ENCODE peak calls at places on chromosomes 5 and 9, in five cellular contexts. H, U, O, I and F are unnamed samples.

GRCh38 chr9:99054581-99054980 is 50.3 kb upstream of the TGFBR1 start:
- DNase-seq in H (no peak), U (no peak), O (no peak), I (no peak), F (no peak)

GRCh38 chr5:4873656-4874055 is 266.5 kb upstream of the ADAMTS16 start:
- DNase-seq in H (no peak), U (no peak), O (no peak), I (no peak), F (no peak)

GRCh38 chr9:89786650-89787049 is 181.8 kb downstream of the GADD45G start:
- DNase-seq in H (no peak), U (no peak), O (no peak), I (no peak), F (no peak)

GRCh38 chr5:177496111-177497010 is 1.0 kb downstream of the PDLIM7 start:
- DNase-seq in H (no peak), U (no peak), O (peak), I (no peak), F (no peak)

GRCh38 chr9:93952119-93952783 is 2.9 kb downstream of the BARX1 start:
- DNase-seq in H (no peak), U (no peak), O (no peak), I (no peak), F (no peak)

GRCh38 chr9:137742698-137743097 is 123.9 kb downstream of the EHMT1 start:
- DNase-seq in H (no peak), U (no peak), O (no peak), I (no peak), F (no peak)

GRCh38 chr9:80839821-80840670 is 849.3 kb downstream of the TLE1 start:
- DNase-seq in H (no peak), U (no peak), O (no peak), I (no peak), F (no peak)

GRCh38 chr5:83628360-83628759 is 92.3 kb downstream of the HAPLN1 start:
- DNase-seq in H (no peak), U (no peak), O (no peak), I (no peak), F (no peak)

GRCh38 chr5:157571357-157571827 is 4.2 kb downstream of the ADAM19 start:
- DNase-seq in H (peak), U (no peak), O (no peak), I (peak), F (peak)

GRCh38 chr9:79015951-79016350 is 555.8 kb upstream of the TLE4 start:
- DNase-seq in H (no peak), U (no peak), O (no peak), I (no peak), F (no peak)

GRCh38 chr5:124655943-124656459 is 90.4 kb downstream of the ZNF608 start:
- DNase-seq in H (peak), U (no peak), O (no peak), I (no peak), F (no peak)

GRCh38 chr9:101586651-101587050 is 8.1 kb downstream of the PPP3R2 start:
- DNase-seq in H (no peak), U (no peak), O (no peak), I (no peak), F (no peak)

GRCh38 chr5:171495122-171495700 is 75.8 kb downstream of the FGF18 start:
- DNase-seq in H (no peak), U (no peak), O (no peak), I (no peak), F (no peak)

GRCh38 chr9:1962036-1962535 is 53.1 kb upstream of the SMARCA2 start:
- DNase-seq in H (no peak), U (no peak), O (no peak), I (no peak), F (no peak)

GRCh38 chr5:112996830-112997374 is 20.3 kb downstream of the DCP2 start:
- DNase-seq in H (no peak), U (no peak), O (no peak), I (no peak), F (no peak)

GRCh38 chr5:72378636-72379289 is 58.6 kb downstream of the PTCD2 start:
- DNase-seq in H (no peak), U (no peak), O (peak), I (no peak), F (no peak)

GRCh38 chr9:34646211-34647083 is at the start of gene GALT:
- DNase-seq in H (peak), U (peak), O (peak), I (peak), F (peak)

GRCh38 chr5:137641148-137641547 is 94.7 kb downstream of the KLHL3 start:
- DNase-seq in H (no peak), U (no peak), O (no peak), I (no peak), F (no peak)

GRCh38 chr5:77449277-77449676 is 42.8 kb downstream of the WDR41 start:
- DNase-seq in H (no peak), U (no peak), O (no peak), I (no peak), F (no peak)

GRCh38 chr9:123251741-123252140 is 16.6 kb downstream of the STRBP start:
- DNase-seq in H (no peak), U (no peak), O (no peak), I (no peak), F (no peak)

GRCh38 chr9:114065304-114065703 is 12.8 kb downstream of the AMBP start:
- DNase-seq in H (no peak), U (no peak), O (no peak), I (no peak), F (no peak)

GRCh38 chr9:114071197-114071795 is 6.8 kb downstream of the AMBP start:
- DNase-seq in H (no peak), U (no peak), O (no peak), I (no peak), F (no peak)

GRCh38 chr9:114072181-114073140 is 5.6 kb downstream of the AMBP start:
- DNase-seq in H (no peak), U (no peak), O (peak), I (no peak), F (no peak)

GRCh38 chr9:114069476-114070187 is 8.5 kb downstream of the AMBP start:
- DNase-seq in H (no peak), U (no peak), O (no peak), I (no peak), F (no peak)

GRCh38 chr9:114070188-114071103 is 7.7 kb downstream of the AMBP start:
- DNase-seq in H (no peak), U (no peak), O (no peak), I (no peak), F (no peak)
- H3K27ac ChIP-seq in H (no peak), U (no peak), O (no peak), I (no peak), F (no peak)

GRCh38 chr5:115379622-115380344 is 83.3 kb upstream of the CCDC112 start:
- DNase-seq in H (no peak), U (no peak), O (no peak), I (peak), F (no peak)

GRCh38 chr5:115378754-115379153 is 82.3 kb upstream of the CCDC112 start:
- DNase-seq in H (no peak), U (no peak), O (no peak), I (peak), F (no peak)

GRCh38 chr5:115374057-115374775 is 77.8 kb upstream of the CCDC112 start:
- DNase-seq in H (no peak), U (no peak), O (no peak), I (no peak), F (no peak)

GRCh38 chr5:115375922-115376321 is 79.5 kb upstream of the CCDC112 start:
- DNase-seq in H (no peak), U (peak), O (no peak), I (peak), F (no peak)

GRCh38 chr5:115377468-115378217 is 81.2 kb upstream of the CCDC112 start:
- DNase-seq in H (no peak), U (no peak), O (no peak), I (peak), F (no peak)
- TF ChIP-seq CTCF in H (peak), U (peak), O (no peak), I (peak), F (no peak)

DNA sequence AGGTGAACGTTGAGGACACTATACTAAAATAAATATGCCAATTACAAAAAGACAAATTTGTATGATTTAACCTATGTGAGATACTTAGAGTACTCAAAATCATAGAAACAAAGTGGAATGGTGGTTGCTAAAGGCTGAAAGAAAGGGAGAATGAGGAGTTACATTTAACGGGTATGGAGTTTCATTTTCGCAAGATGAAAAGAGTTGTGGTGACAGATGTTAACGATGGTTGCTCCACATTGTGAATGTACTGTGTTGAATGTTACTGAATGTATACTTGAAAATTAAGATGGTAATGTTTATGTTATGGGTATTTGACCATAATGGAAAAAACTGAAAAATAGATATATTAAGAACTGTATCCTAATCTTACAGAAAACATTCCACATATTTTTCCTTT is 51.3 kb upstream of the MOCS2 start:
- DNase-seq in H (no peak), U (no peak), O (no peak), I (no peak), F (no peak)
- H3K27ac ChIP-seq in H (no peak), U (no peak), O (no peak), I (no peak), F (no peak)

DNA sequence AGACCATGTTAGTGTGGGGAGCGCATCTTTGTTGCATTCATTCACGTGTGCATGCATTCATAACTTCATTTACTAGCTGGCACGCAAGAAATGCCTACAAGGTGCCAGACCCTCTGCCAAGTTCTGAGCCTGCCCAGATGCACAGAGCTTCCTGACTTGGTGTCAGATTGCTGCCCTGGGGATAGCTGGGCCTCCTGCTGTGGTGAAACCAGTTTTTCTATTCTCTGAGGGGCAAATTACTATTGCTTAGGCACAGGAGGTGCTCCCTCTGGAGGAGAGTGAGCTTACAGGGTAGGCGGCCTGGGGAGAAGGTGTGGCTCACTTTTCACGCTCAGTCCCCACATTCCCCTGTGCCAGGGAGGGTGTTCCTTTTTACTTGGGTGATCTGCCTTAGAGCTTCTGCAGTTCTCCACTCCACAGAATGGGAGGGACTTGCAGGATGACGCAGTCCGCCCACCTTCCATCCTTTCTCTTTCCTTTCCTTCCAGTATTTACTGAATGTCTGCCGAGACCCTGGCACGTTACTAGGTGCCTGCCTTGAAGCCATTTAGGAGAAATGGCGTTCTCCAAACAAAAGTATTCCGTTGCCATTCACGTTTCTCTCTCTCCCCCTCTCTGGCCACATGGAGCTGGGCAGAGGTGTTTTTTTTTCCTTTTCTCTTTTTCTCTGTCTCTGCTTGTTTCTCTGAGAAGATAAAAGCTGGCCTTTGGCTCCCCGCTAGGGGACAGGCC is 27.9 kb upstream of the CTNNA1 start:
- DNase-seq in H (no peak), U (peak), O (peak), I (peak), F (peak)
- TF ChIP-seq CTCF in H (no peak), U (peak), O (peak), I (peak), F (peak)

GRCh38 chr9:130913599-130914416 is 17.2 kb upstream of the QRFP start:
- DNase-seq in H (no peak), U (no peak), O (no peak), I (no peak), F (no peak)
- H3K27ac ChIP-seq in H (no peak), U (no peak), O (no peak), I (no peak), F (no peak)

GRCh38 chr5:180289433-180289832 is 2.5 kb downstream of the MAPK9 start:
- DNase-seq in H (no peak), U (no peak), O (no peak), I (no peak), F (no peak)

GRCh38 chr5:180289966-180290365 is 1.9 kb downstream of the MAPK9 start:
- DNase-seq in H (no peak), U (no peak), O (no peak), I (no peak), F (no peak)

GRCh38 chr5:180291943-180292831 is at the start of gene MAPK9:
- DNase-seq in H (peak), U (peak), O (no peak), I (peak), F (peak)

GRCh38 chr5:180290568-180291233 is 1.2 kb downstream of the MAPK9 start:
- DNase-seq in H (no peak), U (no peak), O (no peak), I (no peak), F (no peak)

DNA sequence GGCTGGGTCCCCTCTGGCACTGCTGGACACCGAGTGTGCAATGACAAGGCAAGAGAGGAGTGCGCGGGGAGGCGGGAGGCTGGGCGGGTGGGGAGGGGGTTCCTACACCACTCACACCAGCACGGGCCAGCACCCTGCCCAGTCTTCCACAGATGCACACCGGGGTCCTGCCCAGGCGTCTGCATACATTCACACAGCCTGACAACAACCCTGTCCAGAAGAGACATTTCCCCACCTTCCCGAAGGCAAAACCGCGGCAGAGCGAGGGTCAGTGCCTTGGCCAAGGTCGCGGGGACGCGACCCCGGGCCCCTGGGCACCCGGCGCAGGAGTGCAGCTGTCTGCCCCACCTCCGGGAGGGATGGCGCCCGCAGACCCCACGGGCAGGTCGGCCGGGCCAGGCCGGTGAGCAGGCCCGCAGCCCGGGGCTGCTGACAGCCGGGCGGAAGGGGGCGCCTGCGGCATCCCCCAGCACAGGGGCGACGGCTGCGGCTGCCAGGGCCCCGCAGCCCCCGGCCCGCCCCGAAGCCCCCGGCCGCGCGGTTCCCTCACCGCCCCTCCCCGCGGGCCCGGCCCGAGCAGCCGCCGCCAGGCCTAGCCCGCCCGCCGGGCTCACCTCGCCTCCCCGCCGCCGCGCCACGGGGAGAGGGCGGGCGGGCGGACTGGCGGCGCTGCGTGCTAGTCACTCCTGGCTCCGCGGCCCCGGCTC is 496 bp downstream of the MAPK9 start:
- DNase-seq in H (peak), U (no peak), O (no peak), I (peak), F (peak)
- TF ChIP-seq CTCF in H (no peak), U (no peak), O (no peak), I (no peak), F (peak)

GRCh38 chr9:21252727-21253547 is 13.1 kb upstream of the IFNA14 start:
- DNase-seq in H (no peak), U (peak), O (no peak), I (peak), F (peak)
- H3K27ac ChIP-seq in H (no peak), U (no peak), O (no peak), I (no peak), F (no peak)

DNA sequence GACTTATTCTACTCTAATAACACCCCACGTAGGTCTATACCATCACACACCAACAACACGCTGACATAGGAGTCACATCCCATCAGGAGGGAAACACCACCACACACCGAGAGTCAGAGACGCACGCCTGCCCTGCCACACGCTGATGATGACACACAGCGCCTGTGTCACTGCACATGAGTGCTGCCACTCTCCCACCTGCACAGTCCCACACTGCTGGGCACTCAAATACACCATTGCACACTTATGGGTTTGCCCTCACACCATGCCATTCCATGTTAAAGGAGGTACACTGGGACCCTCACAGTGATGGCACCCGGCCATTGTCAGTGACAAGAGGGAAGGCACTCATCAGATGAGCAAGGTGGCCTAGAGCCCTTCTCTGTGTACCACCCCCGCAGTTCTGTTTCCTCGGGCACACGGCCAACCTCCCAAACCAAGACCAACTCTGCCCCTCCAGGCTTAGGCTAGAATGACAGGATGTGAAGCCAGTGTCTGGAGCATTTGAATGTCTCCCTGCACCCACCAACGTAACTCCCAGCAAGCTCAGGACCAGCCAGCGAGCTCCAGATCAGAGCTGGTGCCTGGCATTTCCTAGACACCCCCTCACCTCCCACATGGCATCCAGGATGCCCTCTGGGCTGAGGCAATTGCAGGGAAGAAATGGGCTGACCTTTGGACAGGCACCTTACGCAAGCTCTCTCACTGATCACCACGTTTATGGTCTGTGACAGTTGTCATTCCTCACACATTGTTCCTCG is 3.6 kb upstream of the CPLX2 start:
- DNase-seq in H (no peak), U (no peak), O (no peak), I (no peak), F (peak)
- TF ChIP-seq CTCF in H (no peak), U (no peak), O (no peak), I (no peak), F (peak)

DNA sequence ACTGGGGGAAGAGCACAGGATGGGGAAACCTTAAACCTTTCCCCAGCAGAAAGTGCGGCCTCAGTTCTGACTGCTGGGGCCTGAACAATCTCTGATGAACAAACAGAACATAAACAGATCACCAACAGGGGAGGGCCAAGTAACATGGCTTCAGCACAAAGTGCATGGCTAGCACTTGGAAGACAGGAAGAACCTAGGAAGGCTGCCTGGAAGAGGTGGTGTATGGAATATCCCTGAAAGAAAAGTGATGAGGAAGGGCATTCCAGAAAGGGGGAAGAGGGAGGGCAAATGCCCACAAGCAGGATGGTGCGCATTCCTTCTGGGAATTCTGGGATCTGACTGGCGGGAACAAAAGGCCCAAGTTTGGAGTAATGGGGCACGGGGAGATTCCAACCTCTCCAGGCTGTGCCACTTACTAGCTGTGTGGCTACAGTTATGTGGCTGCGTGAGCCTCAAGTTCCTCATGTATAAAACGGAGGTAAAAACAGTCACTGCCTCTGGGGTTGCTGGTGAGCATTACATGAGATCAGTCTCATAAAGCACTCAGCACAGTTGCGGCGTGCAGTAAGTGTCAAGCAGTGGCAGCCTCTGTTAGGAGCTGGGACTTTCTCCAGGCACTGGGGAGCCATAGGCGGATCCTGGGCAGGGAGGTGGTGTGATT is 1.6 kb downstream of the PDGFRB start:
- DNase-seq in H (no peak), U (no peak), O (no peak), I (no peak), F (peak)
- H3K27ac ChIP-seq in H (peak), U (peak), O (peak), I (no peak), F (no peak)